ENCODE peak calls at places on chromosomes 5 and 9, in four cellular contexts. One of them, this sample, is unnamed.

GRCh38 chr5:119897537-119898370 is 268.4 kb downstream of the FAM170A start:
- DNase-seq in hepatocyte: no peak
- DNase-seq in OCI-LY7: no peak
- DNase-seq in neural progenitor cell: no peak
- DNase-seq in this sample: no peak

GRCh38 chr9:36151306-36152210 is 15.0 kb downstream of the GLIPR2 start:
- DNase-seq in neural progenitor cell: no peak
- DNase-seq in OCI-LY7: peak
- DNase-seq in hepatocyte: no peak
- DNase-seq in this sample: peak

GRCh38 chr5:127358274-127358673 is 67.7 kb downstream of the MEGF10 start:
- DNase-seq in neural progenitor cell: no peak
- DNase-seq in hepatocyte: no peak
- DNase-seq in OCI-LY7: no peak
- DNase-seq in this sample: no peak

GRCh38 chr5:76673125-76673524 is 42.8 kb upstream of the F2R start:
- DNase-seq in hepatocyte: no peak
- DNase-seq in OCI-LY7: no peak
- DNase-seq in neural progenitor cell: no peak
- DNase-seq in this sample: no peak

GRCh38 chr9:94150890-94151660 is 66.8 kb downstream of the PTPDC1 start:
- DNase-seq in neural progenitor cell: no peak
- DNase-seq in OCI-LY7: no peak
- DNase-seq in hepatocyte: no peak
- DNase-seq in this sample: no peak

GRCh38 chr9:132260846-132261245 is 93.9 kb downstream of the SETX start:
- DNase-seq in hepatocyte: no peak
- DNase-seq in neural progenitor cell: no peak
- DNase-seq in OCI-LY7: no peak
- DNase-seq in this sample: no peak

GRCh38 chr5:147336871-147337270 is 102.0 kb downstream of the STK32A start:
- DNase-seq in OCI-LY7: no peak
- DNase-seq in neural progenitor cell: peak
- DNase-seq in hepatocyte: no peak
- DNase-seq in this sample: no peak

GRCh38 chr5:81969912-81970311 is 1.9 kb upstream of the ATG10 start:
- DNase-seq in neural progenitor cell: no peak
- DNase-seq in hepatocyte: no peak
- DNase-seq in OCI-LY7: no peak
- DNase-seq in this sample: no peak

GRCh38 chr5:137666109-137666850 is 69.6 kb downstream of the KLHL3 start:
- DNase-seq in neural progenitor cell: no peak
- DNase-seq in OCI-LY7: no peak
- DNase-seq in hepatocyte: no peak
- DNase-seq in this sample: peak

GRCh38 chr5:126967808-126968466 is 62.4 kb downstream of the MARCHF3 start:
- DNase-seq in hepatocyte: no peak
- DNase-seq in neural progenitor cell: no peak
- DNase-seq in OCI-LY7: no peak
- DNase-seq in this sample: no peak

GRCh38 chr9:4574657-4575243 is 84.5 kb downstream of the SLC1A1 start:
- DNase-seq in neural progenitor cell: no peak
- DNase-seq in OCI-LY7: no peak
- DNase-seq in hepatocyte: no peak
- DNase-seq in this sample: no peak

GRCh38 chr5:9046756-9047481 is 499.0 kb downstream of the SEMA5A start:
- DNase-seq in neural progenitor cell: no peak
- DNase-seq in OCI-LY7: no peak
- DNase-seq in hepatocyte: peak
- DNase-seq in this sample: peak

GRCh38 chr5:158796812-158797497 is 302.8 kb downstream of the EBF1 start:
- DNase-seq in OCI-LY7: no peak
- DNase-seq in hepatocyte: no peak
- DNase-seq in neural progenitor cell: no peak
- DNase-seq in this sample: no peak

GRCh38 chr5:168047669-168048111 is 243.8 kb upstream of the WWC1 start:
- DNase-seq in hepatocyte: no peak
- DNase-seq in OCI-LY7: no peak
- DNase-seq in neural progenitor cell: peak
- DNase-seq in this sample: no peak
- TF ChIP-seq EZH2phosphoT487 in hepatocyte: no peak
- TF ChIP-seq EZH2phosphoT487 in OCI-LY7: no peak
- TF ChIP-seq EZH2phosphoT487 in neural progenitor cell: no peak
- TF ChIP-seq EZH2phosphoT487 in this sample: no peak

GRCh38 chr5:151659001-151659754 is 27.5 kb downstream of the SPARC start:
- DNase-seq in OCI-LY7: peak
- DNase-seq in neural progenitor cell: peak
- DNase-seq in hepatocyte: peak
- DNase-seq in this sample: peak
- TF ChIP-seq EZH2phosphoT487 in OCI-LY7: no peak
- TF ChIP-seq EZH2phosphoT487 in neural progenitor cell: no peak
- TF ChIP-seq EZH2phosphoT487 in hepatocyte: no peak
- TF ChIP-seq EZH2phosphoT487 in this sample: no peak

GRCh38 chr9:71364196-71364955 is 243.0 kb upstream of the TRPM3 start:
- DNase-seq in OCI-LY7: no peak
- DNase-seq in hepatocyte: no peak
- DNase-seq in neural progenitor cell: no peak
- DNase-seq in this sample: no peak
- TF ChIP-seq EZH2phosphoT487 in OCI-LY7: no peak
- TF ChIP-seq EZH2phosphoT487 in hepatocyte: no peak
- TF ChIP-seq EZH2phosphoT487 in neural progenitor cell: no peak
- TF ChIP-seq EZH2phosphoT487 in this sample: no peak

GRCh38 chr9:72557549-72557948 is 36.1 kb downstream of the TMC1 start:
- DNase-seq in hepatocyte: peak
- DNase-seq in OCI-LY7: no peak
- DNase-seq in neural progenitor cell: no peak
- DNase-seq in this sample: peak
- TF ChIP-seq EZH2phosphoT487 in hepatocyte: no peak
- TF ChIP-seq EZH2phosphoT487 in OCI-LY7: no peak
- TF ChIP-seq EZH2phosphoT487 in neural progenitor cell: no peak
- TF ChIP-seq EZH2phosphoT487 in this sample: no peak

GRCh38 chr5:143613329-143613728 is 198.6 kb upstream of the HMHB1 start:
- DNase-seq in neural progenitor cell: no peak
- DNase-seq in hepatocyte: no peak
- DNase-seq in OCI-LY7: no peak
- DNase-seq in this sample: peak

GRCh38 chr5:143619038-143619437 is 192.9 kb upstream of the HMHB1 start:
- DNase-seq in neural progenitor cell: no peak
- DNase-seq in hepatocyte: no peak
- DNase-seq in OCI-LY7: no peak
- DNase-seq in this sample: no peak

GRCh38 chr5:143614831-143615230 is 197.1 kb upstream of the HMHB1 start:
- DNase-seq in hepatocyte: no peak
- DNase-seq in neural progenitor cell: peak
- DNase-seq in OCI-LY7: no peak
- DNase-seq in this sample: no peak

GRCh38 chr5:143618146-143618545 is 193.8 kb upstream of the HMHB1 start:
- DNase-seq in neural progenitor cell: no peak
- DNase-seq in hepatocyte: no peak
- DNase-seq in OCI-LY7: no peak
- DNase-seq in this sample: no peak
- TF ChIP-seq EZH2phosphoT487 in neural progenitor cell: no peak
- TF ChIP-seq EZH2phosphoT487 in hepatocyte: no peak
- TF ChIP-seq EZH2phosphoT487 in OCI-LY7: no peak
- TF ChIP-seq EZH2phosphoT487 in this sample: no peak

DNA sequence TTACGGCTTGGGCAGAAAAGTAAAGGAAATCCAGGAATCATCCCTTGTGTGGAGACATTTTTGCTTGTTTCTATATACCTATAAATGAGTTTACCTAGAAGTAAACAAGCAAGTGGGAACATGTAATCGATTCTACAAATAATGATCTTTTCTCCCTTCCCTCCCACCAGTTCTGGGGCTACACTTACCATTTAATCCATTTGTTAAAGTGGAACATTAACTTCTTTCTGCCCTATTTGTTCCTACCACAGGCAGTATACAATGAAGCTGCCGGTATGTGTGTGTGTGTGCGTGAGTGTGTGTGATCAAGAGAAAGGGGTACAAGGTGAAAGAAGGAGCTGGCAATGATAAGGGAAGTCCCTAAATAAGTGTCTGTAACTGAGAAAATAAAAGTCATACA is 26.4 kb upstream of the ELL2 start:
- DNase-seq in OCI-LY7: no peak
- DNase-seq in hepatocyte: no peak
- DNase-seq in neural progenitor cell: peak
- DNase-seq in this sample: no peak
- TF ChIP-seq EZH2phosphoT487 in OCI-LY7: no peak
- TF ChIP-seq EZH2phosphoT487 in hepatocyte: no peak
- TF ChIP-seq EZH2phosphoT487 in neural progenitor cell: no peak
- TF ChIP-seq EZH2phosphoT487 in this sample: no peak

GRCh38 chr5:90967851-90968250 is 409.3 kb downstream of the ADGRV1 start:
- DNase-seq in OCI-LY7: no peak
- DNase-seq in neural progenitor cell: no peak
- DNase-seq in hepatocyte: no peak
- DNase-seq in this sample: no peak
- TF ChIP-seq EZH2phosphoT487 in OCI-LY7: no peak
- TF ChIP-seq EZH2phosphoT487 in neural progenitor cell: no peak
- TF ChIP-seq EZH2phosphoT487 in hepatocyte: no peak
- TF ChIP-seq EZH2phosphoT487 in this sample: no peak

GRCh38 chr5:124849774-124850173 is 103.3 kb upstream of the ZNF608 start:
- DNase-seq in OCI-LY7: no peak
- DNase-seq in neural progenitor cell: no peak
- DNase-seq in hepatocyte: no peak
- DNase-seq in this sample: no peak
- TF ChIP-seq EZH2phosphoT487 in OCI-LY7: no peak
- TF ChIP-seq EZH2phosphoT487 in neural progenitor cell: no peak
- TF ChIP-seq EZH2phosphoT487 in hepatocyte: no peak
- TF ChIP-seq EZH2phosphoT487 in this sample: no peak

DNA sequence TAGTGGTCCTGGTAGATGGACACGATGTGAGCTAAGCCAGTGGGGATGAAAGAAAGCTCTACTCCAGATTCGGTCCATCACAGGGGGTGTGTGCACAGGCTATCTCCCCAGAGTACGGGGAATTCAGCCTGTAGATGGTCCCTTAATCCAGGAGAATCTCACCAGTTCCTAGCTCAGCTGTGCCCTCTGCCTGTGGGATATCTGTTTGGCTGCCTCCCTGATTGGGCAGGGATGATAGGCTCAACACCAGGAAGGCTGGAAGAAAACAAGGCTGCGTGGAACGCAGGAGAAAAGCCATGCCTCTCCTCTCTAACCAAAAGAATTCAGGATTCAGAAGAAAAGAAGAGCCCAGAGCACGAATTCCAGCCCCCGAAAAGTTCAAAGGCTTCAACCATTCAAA is 40.9 kb downstream of the VLDLR start:
- DNase-seq in hepatocyte: peak
- DNase-seq in OCI-LY7: no peak
- DNase-seq in neural progenitor cell: peak
- DNase-seq in this sample: peak
- TF ChIP-seq EZH2phosphoT487 in hepatocyte: no peak
- TF ChIP-seq EZH2phosphoT487 in OCI-LY7: no peak
- TF ChIP-seq EZH2phosphoT487 in neural progenitor cell: no peak
- TF ChIP-seq EZH2phosphoT487 in this sample: no peak

This sample was measured in PC-3.